ENCODE peak calls at places on chromosomes 2 and 18, in nine cellular contexts. F, P, K, I, X, C, O, A and S are unnamed samples.

GRCh38 chr18:3051718-3052410 is 38.9 kb upstream of the LPIN2 start:
- DNase-seq in A (peak; percentile 47), F (no peak), C (no peak), K (no peak), I (no peak), X (peak; percentile 55), P (no peak), O (no peak), S (no peak)

GRCh38 chr18:14978962-14979535 is 231.1 kb downstream of the ANKRD30B start:
- DNase-seq in O (peak; percentile 40), A (peak; percentile 3), F (no peak), P (no peak), C (peak; percentile 49), K (peak; percentile 5), I (no peak), X (no peak), S (peak; percentile 38)

GRCh38 chr2:31239842-31240198 is 5.9 kb downstream of the EHD3 start:
- DNase-seq in O (no peak), I (no peak), X (peak; percentile 48), P (no peak), A (no peak), K (no peak), C (peak; percentile 88), F (no peak), S (peak; percentile 26)

GRCh38 chr2:82636411-82637020 is 1822.6 kb downstream of the SUCLG1 start:
- DNase-seq in F (no peak), X (no peak), P (no peak), K (no peak), O (no peak), C (no peak), A (no peak), I (no peak), S (no peak)

GRCh38 chr2:179555681-179556283 is 291.1 kb upstream of the SESTD1 start:
- DNase-seq in I (no peak), P (no peak), F (no peak), X (no peak), C (no peak), A (no peak), K (no peak), O (no peak), S (no peak)

GRCh38 chr2:29462293-29462692 is 347.1 kb downstream of the CLIP4 start:
- DNase-seq in X (no peak), F (no peak), O (no peak), A (no peak), C (peak; percentile 78), P (no peak), I (no peak), K (no peak), S (no peak)

GRCh38 chr2:84711651-84712050 is 169.2 kb downstream of the TRABD2A start:
- DNase-seq in F (no peak), C (no peak), A (no peak), I (no peak), K (no peak), P (no peak), O (no peak), X (no peak), S (no peak)

GRCh38 chr2:213317929-213318328 is 33.7 kb downstream of the SPAG16 start:
- DNase-seq in X (no peak), P (no peak), O (no peak), K (no peak), I (no peak), F (no peak), A (no peak), C (peak; percentile 43), S (no peak)

GRCh38 chr18:23623040-23623439 is 36.7 kb upstream of the NPC1 start:
- DNase-seq in F (no peak), O (no peak), K (no peak), C (no peak), A (no peak), P (no peak), X (no peak), I (no peak), S (no peak)

GRCh38 chr2:66466435-66466834 is 31.5 kb downstream of the MEIS1 start:
- DNase-seq in F (no peak), K (no peak), P (no peak), X (no peak), O (no peak), A (no peak), I (no peak), C (no peak), S (peak; percentile 11)

GRCh38 chr2:75632091-75632704 is 14.4 kb upstream of the MRPL19 start:
- DNase-seq in O (no peak), K (no peak), A (no peak), P (no peak), X (no peak), F (no peak), C (peak; percentile 79), I (no peak), S (no peak)

GRCh38 chr2:241340621-241341163 is 15.4 kb upstream of the FARP2 start:
- DNase-seq in O (no peak), I (no peak), K (no peak), A (no peak), C (no peak), P (no peak), X (no peak), F (no peak), S (no peak)

GRCh38 chr2:43083278-43083677 is 143.1 kb downstream of the ZFP36L2 start:
- DNase-seq in K (no peak), P (no peak), O (no peak), A (no peak), C (peak; percentile 37), X (no peak), I (no peak), F (no peak), S (no peak)

GRCh38 chr18:54296017-54296416 is 26.7 kb downstream of the POLI start:
- DNase-seq in A (peak; percentile 15), X (no peak), I (no peak), C (peak; percentile 22), F (no peak), O (no peak), K (no peak), P (no peak), S (no peak)

GRCh38 chr2:197247083-197247482 is 63.5 kb downstream of the ANKRD44 start:
- DNase-seq in I (no peak), P (no peak), C (no peak), K (no peak), A (no peak), F (no peak), O (no peak), X (no peak), S (no peak)

GRCh38 chr2:207828361-207829057 is 58.8 kb upstream of the FZD5 start:
- DNase-seq in O (no peak), K (no peak), I (no peak), A (no peak), X (peak; percentile 60), C (no peak), P (no peak), F (no peak), S (no peak)

GRCh38 chr2:211898697-211899096 is 639.9 kb downstream of the ERBB4 start:
- DNase-seq in A (no peak), C (no peak), P (no peak), I (no peak), O (no peak), X (no peak), F (no peak), K (no peak), S (no peak)